ENCODE peak calls at places on chromosomes 7 and 10, in seven cellular contexts. A is stimulated activated CD8-positive, alpha-beta memory T cell treated with anti-CD3 and anti-CD28 coated beads, Interleukin-12 subunit alpha, Interleukin-12 subunit beta, amount 100 ng/mL, for 4 hours; E is activated CD8-positive, alpha-beta T cell treated with anti-CD3 and anti-CD28 coated beads, Interleukin-2, amount 10 ng/mL, durations not matched to agents 7 days and 5 days; L is HCT116; B is non-pigmented ciliary epithelial cell; Z is RKO; F is GF-D8. R is an unnamed sample.

GRCh38 chr10:8584666-8585065 is 530.2 kb downstream of the GATA3 start:
- DNase-seq in A (no peak), E (no peak), L (no peak), B (no peak), Z (no peak), F (no peak), R (peak)

GRCh38 chr10:80471009-80471408 is 16.9 kb downstream of the TSPAN14 start:
- DNase-seq in A (no peak), E (no peak), L (no peak), B (no peak), Z (no peak), F (no peak), R (no peak)

GRCh38 chr10:123704076-123704475 is 37.9 kb downstream of the GPR26 start:
- DNase-seq in A (no peak), E (no peak), L (no peak), B (no peak), Z (no peak), F (no peak), R (no peak)

GRCh38 chr7:5348134-5349004 is 65.6 kb downstream of the SLC29A4 start:
- DNase-seq in A (no peak), E (no peak), L (no peak), B (no peak), Z (no peak), F (no peak), R (no peak)

GRCh38 chr7:142690554-142691182 is 58.6 kb upstream of the PRSS1 start:
- DNase-seq in A (no peak), E (no peak), L (no peak), B (no peak), Z (no peak), F (no peak), R (no peak)

GRCh38 chr7:8063706-8064297 is 95.2 kb downstream of the GLCCI1 start:
- DNase-seq in A (no peak), E (no peak), L (no peak), B (no peak), Z (no peak), F (no peak), R (no peak)

GRCh38 chr10:47020491-47020890 is 109.3 kb downstream of the PTPN20 start:
- DNase-seq in A (no peak), E (peak), L (no peak), B (no peak), Z (peak), F (no peak), R (no peak)

GRCh38 chr10:25699631-25700030 is 234.4 kb upstream of the MYO3A start:
- DNase-seq in A (no peak), E (no peak), L (no peak), B (no peak), Z (no peak), F (no peak), R (no peak)

R was measured in renal cortical epithelial cell.